ENCODE peak calls at places on chromosomes 16 and 17, in seven cellular contexts. E is mesenchymal stem cell, B is mammary epithelial cell, S is GM23248, D is cardiac muscle cell, C is astrocyte, G is NT2/D1. Z is an unnamed sample. For H3K9me3 and H3K27me3, the result is how much of the 10 kb centered on the place peaks cover.

GRCh38 chr16:19419691-19420060 is 2.0 kb downstream of the TMC5 start:
- DNase-seq in E (no peak), B (peak), S (peak), D (peak), C (peak), G (no peak), Z (peak)

GRCh38 chr16:64754279-64754678 is 367.6 kb downstream of the CDH11 start:
- DNase-seq in E (no peak), B (no peak), S (peak), D (no peak), C (peak), G (no peak), Z (no peak)

GRCh38 chr17:60525624-60526514 is at the start of gene APPBP2:
- DNase-seq in E (peak), B (peak), S (peak), D (peak), C (peak), G (peak), Z (peak)

GRCh38 chr17:56973520-56973919 is 4.4 kb upstream of the SCPEP1 start:
- DNase-seq in E (no peak), B (peak), S (peak), D (no peak), C (peak), G (no peak), Z (peak)

GRCh38 chr16:29684671-29685070 is 5.7 kb downstream of the QPRT start:
- DNase-seq in E (no peak), B (no peak), S (no peak), D (no peak), C (no peak), G (no peak), Z (no peak)

GRCh38 chr17:68567035-68567434 is 34.1 kb downstream of the FAM20A start:
- DNase-seq in E (peak), B (no peak), S (no peak), D (no peak), C (no peak), G (no peak), Z (no peak)

GRCh38 chr17:55806745-55807466 is 56.1 kb downstream of the PCTP start:
- DNase-seq in E (no peak), B (no peak), S (no peak), D (no peak), C (no peak), G (no peak), Z (peak)

GRCh38 chr16:2687531-2688308 is 5.4 kb downstream of the KCTD5 start:
- DNase-seq in E (no peak), B (no peak), S (no peak), D (no peak), C (no peak), G (no peak), Z (no peak)

GRCh38 chr17:21816592-21817567 is 124.6 kb downstream of the KCNJ18 start:
- DNase-seq in E (no peak), B (no peak), S (no peak), D (no peak), C (no peak), G (no peak), Z (no peak)

GRCh38 chr17:2337152-2337810 is at the start of gene SGSM2:
- DNase-seq in E (peak), B (no peak), S (peak), D (peak), C (peak), G (no peak), Z (peak)

GRCh38 chr17:57645950-57646686 is 99.0 kb downstream of the CCDC182 start:
- DNase-seq in E (peak), B (peak), S (peak), D (no peak), C (no peak), G (no peak), Z (no peak)

GRCh38 chr16:81625544-81626152 is 153.4 kb upstream of the PLCG2 start:
- DNase-seq in E (peak), B (peak), S (peak), D (no peak), C (peak), G (no peak), Z (peak)

GRCh38 chr17:31413871-31414589 is 22.6 kb downstream of the RAB11FIP4 start:
- DNase-seq in E (peak), B (peak), S (peak), D (peak), C (peak), G (no peak), Z (peak)

GRCh38 chr17:18267927-18268711 is 7.7 kb downstream of the MIEF2 start:
- DNase-seq in E (peak), B (peak), S (peak), D (no peak), C (peak), G (peak), Z (no peak)

GRCh38 chr16:57284952-57285263 is 436 bp upstream of the PLLP start:
- DNase-seq in E (no peak), B (no peak), S (no peak), D (no peak), C (no peak), G (no peak), Z (no peak)

GRCh38 chr16:69428652-69429051 is 4.2 kb downstream of the CYB5B start:
- DNase-seq in E (no peak), B (no peak), S (no peak), D (no peak), C (no peak), G (no peak), Z (no peak)

GRCh38 chr16:54931041-54931756 is 534 bp downstream of the IRX5 start:
- DNase-seq in E (peak), B (peak), S (peak), D (peak), C (peak), G (no peak), Z (peak)
- H3K4me3 ChIP-seq in E (peak), B (peak), S (peak), D (peak), C (peak), G (peak), Z (peak)

GRCh38 chr16:60811051-60811608 is 1225.1 kb downstream of the CDH8 start:
- DNase-seq in E (no peak), B (peak), S (no peak), D (no peak), C (peak), G (no peak), Z (no peak)

GRCh38 chr16:60818471-60818870 is 1217.8 kb downstream of the CDH8 start:
- DNase-seq in E (no peak), B (no peak), S (no peak), D (no peak), C (no peak), G (no peak), Z (no peak)

GRCh38 chr16:60811657-60812056 is 1224.6 kb downstream of the CDH8 start:
- DNase-seq in E (no peak), B (no peak), S (no peak), D (no peak), C (no peak), G (no peak), Z (no peak)

GRCh38 chr16:60815033-60815432 is 1221.2 kb downstream of the CDH8 start:
- DNase-seq in E (no peak), B (no peak), S (no peak), D (no peak), C (no peak), G (no peak), Z (no peak)

DNA sequence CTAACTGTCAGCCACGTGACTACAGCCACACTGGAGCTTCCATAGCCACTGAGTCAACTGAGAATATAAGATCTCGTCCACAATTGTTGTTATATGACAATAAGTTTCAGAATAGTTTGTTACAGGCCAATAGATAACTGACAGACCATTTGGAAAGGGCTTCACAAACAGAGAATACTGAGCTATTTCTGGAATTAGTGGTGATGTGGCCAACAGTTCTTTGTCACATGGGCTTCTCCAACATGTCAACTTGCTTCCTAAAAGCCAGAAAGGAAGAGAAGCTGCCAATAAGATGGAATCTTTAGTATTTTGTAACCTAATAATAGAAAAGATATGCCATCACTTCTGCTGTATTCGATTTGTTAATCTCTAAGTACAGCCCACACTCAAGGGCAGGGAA is 1220.4 kb downstream of the CDH8 start:
- DNase-seq in E (no peak), B (no peak), S (no peak), D (no peak), C (no peak), G (no peak), Z (no peak)
- H3K9me3 ChIP-seq in E (under half), B (under half), S (under half), D (under half), C (under half), G (under half), Z (under half)

DNA sequence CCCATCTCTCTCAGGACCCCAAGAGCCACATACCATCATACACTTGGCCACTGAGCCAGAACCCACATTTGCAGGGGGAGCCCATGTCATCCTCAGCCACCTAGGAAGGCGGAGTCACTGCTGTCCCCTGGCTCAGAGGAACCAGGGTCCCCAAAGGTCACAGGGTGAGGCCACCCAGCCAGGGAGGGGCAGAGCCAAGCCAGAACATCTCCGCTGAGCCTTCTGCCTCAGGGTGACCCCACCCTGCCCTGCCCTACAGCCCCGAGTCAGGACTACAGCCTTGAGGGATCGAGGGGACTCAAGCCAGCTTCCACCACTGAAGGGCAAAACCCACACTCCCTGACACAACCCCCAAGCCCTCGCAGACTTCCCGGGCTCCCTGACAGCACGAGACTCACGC is 17.5 kb downstream of the PIEZO1 start:
- DNase-seq in E (no peak), B (no peak), S (no peak), D (no peak), C (no peak), G (no peak), Z (no peak)
- H3K27me3 ChIP-seq in E (under half), B (under half), S (under half), D (under half), C (under half), G (half or more), Z (under half)

GRCh38 chr17:66302761-66303626 is 581 bp downstream of the PRKCA start:
- DNase-seq in E (peak), B (peak), S (peak), D (peak), C (peak), G (no peak), Z (peak)
- H3K4me3 ChIP-seq in E (peak), B (peak), S (peak), D (peak), C (peak), G (peak), Z (peak)

DNA sequence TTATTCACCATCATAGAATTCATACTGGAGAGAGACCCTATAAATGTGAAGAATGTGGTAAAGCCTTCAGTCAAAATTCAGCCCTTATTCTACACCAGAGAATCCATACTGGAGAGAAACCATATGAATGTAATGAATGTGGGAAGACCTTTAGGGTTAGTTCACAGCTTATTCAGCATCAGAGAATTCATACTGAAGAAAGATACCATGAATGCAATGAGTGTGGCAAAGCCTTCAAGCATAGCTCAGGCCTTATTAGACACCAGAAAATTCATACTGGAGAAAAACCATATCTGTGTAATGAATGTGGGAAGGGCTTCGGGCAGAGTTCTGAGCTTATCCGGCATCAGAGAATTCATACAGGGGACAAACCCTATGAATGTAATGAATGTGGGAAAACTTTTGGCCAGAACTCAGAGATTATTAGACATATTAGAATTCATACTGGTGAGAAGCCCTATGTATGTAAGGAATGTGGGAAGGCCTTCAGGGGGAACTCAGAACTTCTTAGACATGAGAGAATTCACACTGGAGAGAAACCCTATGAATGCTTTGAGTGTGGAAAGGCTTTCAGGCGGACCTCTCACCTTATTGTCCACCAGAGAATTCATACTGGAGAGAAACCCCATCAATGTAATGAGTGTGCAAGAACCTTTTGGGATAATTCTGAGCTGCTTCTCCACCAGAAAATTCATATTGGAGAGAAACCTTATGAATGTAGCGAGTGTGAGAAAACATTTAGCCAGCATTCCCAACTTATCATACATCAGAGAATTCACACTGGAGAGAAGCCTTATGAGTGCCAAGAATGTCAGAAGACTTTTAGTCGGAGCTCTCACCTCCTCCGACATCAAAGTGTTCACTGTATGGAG is 14.1 kb downstream of the ZFP3 start:
- DNase-seq in E (no peak), B (no peak), S (no peak), D (no peak), C (no peak), G (no peak), Z (no peak)
- H3K9me3 ChIP-seq in E (half or more), B (half or more), S (under half), D (under half), C (half or more), G (half or more), Z (under half)

Z was measured in MG63.